ENCODE peak calls at places on chromosomes 5 and 9, in five cellular contexts. One of them, this sample, is unnamed.

GRCh38 chr9:12363439-12363838 is 329.7 kb upstream of the TYRP1 start:
- DNase-seq in CD4-positive, alpha-beta T cell: no peak
- DNase-seq in GM20000: no peak
- DNase-seq in endothelial cell: no peak
- DNase-seq in cardiac muscle cell: no peak
- DNase-seq in this sample: no peak

GRCh38 chr9:118533101-118533500 is 828.9 kb downstream of the TLR4 start:
- DNase-seq in GM20000: no peak
- DNase-seq in cardiac muscle cell: no peak
- DNase-seq in endothelial cell: no peak
- DNase-seq in CD4-positive, alpha-beta T cell: no peak
- DNase-seq in this sample: no peak

GRCh38 chr5:39475055-39475454 is 50.3 kb upstream of the DAB2 start:
- DNase-seq in endothelial cell: no peak
- DNase-seq in GM20000: no peak
- DNase-seq in CD4-positive, alpha-beta T cell: no peak
- DNase-seq in cardiac muscle cell: no peak
- DNase-seq in this sample: no peak

GRCh38 chr5:39518516-39518915 is 93.7 kb upstream of the DAB2 start:
- DNase-seq in CD4-positive, alpha-beta T cell: no peak
- DNase-seq in GM20000: no peak
- DNase-seq in cardiac muscle cell: no peak
- DNase-seq in endothelial cell: no peak
- DNase-seq in this sample: no peak

GRCh38 chr9:108476574-108476973 is 379.2 kb downstream of the ACTL7B start:
- DNase-seq in CD4-positive, alpha-beta T cell: no peak
- DNase-seq in cardiac muscle cell: no peak
- DNase-seq in GM20000: no peak
- DNase-seq in endothelial cell: no peak
- DNase-seq in this sample: no peak

GRCh38 chr9:98251554-98251953 is 3.9 kb downstream of the TBC1D2 start:
- DNase-seq in endothelial cell: no peak
- DNase-seq in cardiac muscle cell: no peak
- DNase-seq in CD4-positive, alpha-beta T cell: no peak
- DNase-seq in GM20000: no peak
- DNase-seq in this sample: no peak

GRCh38 chr9:134136117-134136996 is 475 bp downstream of the WDR5 start:
- DNase-seq in cardiac muscle cell: peak; percentile 62
- DNase-seq in endothelial cell: peak; percentile 21
- DNase-seq in CD4-positive, alpha-beta T cell: no peak
- DNase-seq in GM20000: peak; percentile 58
- DNase-seq in this sample: no peak

GRCh38 chr5:161077895-161078566 is 226.0 kb upstream of the ATP10B start:
- DNase-seq in endothelial cell: no peak
- DNase-seq in cardiac muscle cell: no peak
- DNase-seq in CD4-positive, alpha-beta T cell: no peak
- DNase-seq in GM20000: no peak
- DNase-seq in this sample: no peak

GRCh38 chr5:151081426-151082273 is 816 bp upstream of the TNIP1 start:
- DNase-seq in CD4-positive, alpha-beta T cell: no peak
- DNase-seq in cardiac muscle cell: peak; percentile 85
- DNase-seq in endothelial cell: no peak
- DNase-seq in GM20000: no peak
- DNase-seq in this sample: no peak

GRCh38 chr5:135494196-135494595 is 41.6 kb downstream of the NEUROG1 start:
- DNase-seq in CD4-positive, alpha-beta T cell: no peak
- DNase-seq in GM20000: no peak
- DNase-seq in cardiac muscle cell: no peak
- DNase-seq in endothelial cell: no peak
- DNase-seq in this sample: no peak

GRCh38 chr9:5557606-5558587 is 47.6 kb downstream of the PDCD1LG2 start:
- DNase-seq in endothelial cell: no peak
- DNase-seq in cardiac muscle cell: no peak
- DNase-seq in GM20000: peak; percentile 57
- DNase-seq in CD4-positive, alpha-beta T cell: peak; percentile 42
- DNase-seq in this sample: no peak

GRCh38 chr5:157265714-157266285 is at the start of gene CYFIP2:
- DNase-seq in endothelial cell: peak; percentile 78
- DNase-seq in GM20000: peak; percentile 94
- DNase-seq in cardiac muscle cell: peak; percentile 84
- DNase-seq in CD4-positive, alpha-beta T cell: peak; percentile 82
- DNase-seq in this sample: peak; percentile 58

GRCh38 chr5:181217805-181218065 is 5.3 kb upstream of the TRIM41 start:
- DNase-seq in endothelial cell: no peak
- DNase-seq in CD4-positive, alpha-beta T cell: peak; percentile 36
- DNase-seq in cardiac muscle cell: peak; percentile 21
- DNase-seq in GM20000: no peak
- DNase-seq in this sample: no peak

GRCh38 chr5:175652741-175653663 is 4.9 kb upstream of the HRH2 start:
- DNase-seq in cardiac muscle cell: no peak
- DNase-seq in endothelial cell: no peak
- DNase-seq in GM20000: no peak
- DNase-seq in CD4-positive, alpha-beta T cell: peak; percentile 52
- DNase-seq in this sample: no peak

GRCh38 chr9:135523521-135524129 is 2.4 kb downstream of the LCN1 start:
- DNase-seq in cardiac muscle cell: no peak
- DNase-seq in endothelial cell: no peak
- DNase-seq in GM20000: no peak
- DNase-seq in CD4-positive, alpha-beta T cell: no peak
- DNase-seq in this sample: peak; percentile 33

GRCh38 chr5:67194169-67194568 is 2.4 kb downstream of the CD180 start:
- DNase-seq in GM20000: no peak
- DNase-seq in cardiac muscle cell: no peak
- DNase-seq in endothelial cell: no peak
- DNase-seq in CD4-positive, alpha-beta T cell: no peak
- DNase-seq in this sample: no peak

GRCh38 chr9:125522328-125522725 is 184.7 kb downstream of the MAPKAP1 start:
- DNase-seq in cardiac muscle cell: no peak
- DNase-seq in GM20000: no peak
- DNase-seq in endothelial cell: no peak
- DNase-seq in CD4-positive, alpha-beta T cell: no peak
- DNase-seq in this sample: no peak

GRCh38 chr5:131635755-131636479 is 888 bp upstream of the RAPGEF6 start:
- DNase-seq in CD4-positive, alpha-beta T cell: no peak
- DNase-seq in cardiac muscle cell: peak; percentile 13
- DNase-seq in endothelial cell: no peak
- DNase-seq in GM20000: no peak
- DNase-seq in this sample: peak; percentile 30

GRCh38 chr9:105245720-105246161 is 1.3 kb downstream of the SLC44A1 start:
- DNase-seq in cardiac muscle cell: no peak
- DNase-seq in CD4-positive, alpha-beta T cell: no peak
- DNase-seq in GM20000: no peak
- DNase-seq in endothelial cell: no peak
- DNase-seq in this sample: no peak

GRCh38 chr9:105246656-105247162 is 2.3 kb downstream of the SLC44A1 start:
- DNase-seq in cardiac muscle cell: no peak
- DNase-seq in GM20000: no peak
- DNase-seq in endothelial cell: no peak
- DNase-seq in CD4-positive, alpha-beta T cell: no peak
- DNase-seq in this sample: no peak

GRCh38 chr9:105243935-105244273 is 547 bp upstream of the SLC44A1 start:
- DNase-seq in endothelial cell: no peak
- DNase-seq in CD4-positive, alpha-beta T cell: no peak
- DNase-seq in cardiac muscle cell: no peak
- DNase-seq in GM20000: no peak
- DNase-seq in this sample: no peak

GRCh38 chr9:105244274-105244995 is at the start of gene SLC44A1:
- DNase-seq in endothelial cell: peak; percentile 95
- DNase-seq in GM20000: peak; percentile 87
- DNase-seq in CD4-positive, alpha-beta T cell: peak; percentile 93
- DNase-seq in cardiac muscle cell: peak; percentile 97
- DNase-seq in this sample: peak; percentile 94

DNA sequence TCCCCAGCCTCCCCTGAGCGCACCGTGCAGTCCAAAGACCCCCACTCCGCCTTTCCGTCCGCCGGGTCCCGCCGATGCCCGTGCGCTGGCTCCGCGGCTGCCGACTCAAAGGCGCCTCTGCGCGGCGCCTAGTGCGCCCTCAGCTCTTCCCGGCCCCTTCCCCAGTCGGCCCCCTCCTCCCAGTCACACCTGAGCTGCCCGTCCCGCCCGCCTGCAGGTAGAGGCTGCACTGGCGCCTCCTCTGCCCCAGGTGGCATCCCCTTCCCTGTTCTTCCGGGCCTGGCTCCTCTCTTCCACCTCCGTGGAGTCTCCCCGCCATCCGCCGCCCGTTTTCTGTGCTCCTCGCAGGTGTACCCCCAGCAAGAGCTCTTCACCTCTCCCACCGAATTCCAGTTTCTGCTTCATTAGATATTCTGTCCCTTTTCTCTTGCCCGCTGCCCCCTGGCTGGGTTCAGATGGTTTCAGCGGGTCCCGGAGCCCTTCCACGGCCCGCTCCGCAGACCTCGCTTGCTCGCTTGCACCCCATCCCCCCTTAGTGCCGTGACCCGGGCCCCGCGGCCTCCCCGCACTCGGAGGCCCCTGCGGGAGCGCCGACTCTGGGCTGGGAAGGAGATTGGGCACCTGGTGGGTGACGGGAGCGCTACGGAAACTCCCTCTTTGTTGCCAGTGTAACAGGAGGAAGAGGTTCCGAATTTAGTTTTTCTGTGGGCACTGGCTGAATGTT is 707 bp downstream of the SLC44A1 start:
- DNase-seq in CD4-positive, alpha-beta T cell: peak; percentile 26
- DNase-seq in cardiac muscle cell: peak; percentile 64
- DNase-seq in endothelial cell: peak; percentile 36
- DNase-seq in GM20000: peak; percentile 48
- DNase-seq in this sample: peak; percentile 37
- TF ChIP-seq CTCF in CD4-positive, alpha-beta T cell: peak; percentile 34
- TF ChIP-seq CTCF in cardiac muscle cell: peak; percentile 15
- TF ChIP-seq CTCF in endothelial cell: no peak
- TF ChIP-seq CTCF in GM20000: no peak
- TF ChIP-seq CTCF in this sample: peak; percentile 22

GRCh38 chr5:7754997-7755596 is 95.8 kb downstream of the CFAP90 start:
- DNase-seq in endothelial cell: peak; percentile 85
- DNase-seq in CD4-positive, alpha-beta T cell: no peak
- DNase-seq in cardiac muscle cell: peak; percentile 80
- DNase-seq in GM20000: peak; percentile 65
- DNase-seq in this sample: peak; percentile 43
- TF ChIP-seq CTCF in endothelial cell: peak; percentile 86
- TF ChIP-seq CTCF in CD4-positive, alpha-beta T cell: no peak
- TF ChIP-seq CTCF in cardiac muscle cell: peak; percentile 73
- TF ChIP-seq CTCF in GM20000: peak; percentile 76
- TF ChIP-seq CTCF in this sample: peak; percentile 79

GRCh38 chr5:128475693-128476092 is 62.4 kb downstream of the FBN2 start:
- DNase-seq in cardiac muscle cell: no peak
- DNase-seq in GM20000: no peak
- DNase-seq in endothelial cell: no peak
- DNase-seq in CD4-positive, alpha-beta T cell: no peak
- DNase-seq in this sample: no peak

GRCh38 chr5:128472919-128473318 is 65.1 kb downstream of the FBN2 start:
- DNase-seq in CD4-positive, alpha-beta T cell: no peak
- DNase-seq in GM20000: no peak
- DNase-seq in endothelial cell: no peak
- DNase-seq in cardiac muscle cell: no peak
- DNase-seq in this sample: no peak

GRCh38 chr5:128469924-128470323 is 68.1 kb downstream of the FBN2 start:
- DNase-seq in CD4-positive, alpha-beta T cell: no peak
- DNase-seq in endothelial cell: no peak
- DNase-seq in cardiac muscle cell: no peak
- DNase-seq in GM20000: no peak
- DNase-seq in this sample: no peak

GRCh38 chr5:128472032-128472431 is 66.0 kb downstream of the FBN2 start:
- DNase-seq in CD4-positive, alpha-beta T cell: no peak
- DNase-seq in GM20000: no peak
- DNase-seq in cardiac muscle cell: no peak
- DNase-seq in endothelial cell: no peak
- DNase-seq in this sample: no peak

GRCh38 chr5:128470663-128471062 is 67.4 kb downstream of the FBN2 start:
- DNase-seq in endothelial cell: no peak
- DNase-seq in CD4-positive, alpha-beta T cell: no peak
- DNase-seq in GM20000: no peak
- DNase-seq in cardiac muscle cell: no peak
- DNase-seq in this sample: no peak
- TF ChIP-seq CTCF in endothelial cell: no peak
- TF ChIP-seq CTCF in CD4-positive, alpha-beta T cell: no peak
- TF ChIP-seq CTCF in GM20000: no peak
- TF ChIP-seq CTCF in cardiac muscle cell: no peak
- TF ChIP-seq CTCF in this sample: no peak

GRCh38 chr9:35665471-35665818 is 450 bp upstream of the ARHGEF39 start:
- DNase-seq in GM20000: no peak
- DNase-seq in cardiac muscle cell: no peak
- DNase-seq in CD4-positive, alpha-beta T cell: no peak
- DNase-seq in endothelial cell: no peak
- DNase-seq in this sample: no peak
- TF ChIP-seq CTCF in GM20000: no peak
- TF ChIP-seq CTCF in cardiac muscle cell: no peak
- TF ChIP-seq CTCF in CD4-positive, alpha-beta T cell: no peak
- TF ChIP-seq CTCF in endothelial cell: no peak
- TF ChIP-seq CTCF in this sample: no peak

GRCh38 chr5:26986985-26987384 is 51.4 kb downstream of the CDH9 start:
- DNase-seq in cardiac muscle cell: no peak
- DNase-seq in endothelial cell: no peak
- DNase-seq in GM20000: no peak
- DNase-seq in CD4-positive, alpha-beta T cell: no peak
- DNase-seq in this sample: no peak
- TF ChIP-seq CTCF in cardiac muscle cell: no peak
- TF ChIP-seq CTCF in endothelial cell: no peak
- TF ChIP-seq CTCF in GM20000: no peak
- TF ChIP-seq CTCF in CD4-positive, alpha-beta T cell: no peak
- TF ChIP-seq CTCF in this sample: no peak

DNA sequence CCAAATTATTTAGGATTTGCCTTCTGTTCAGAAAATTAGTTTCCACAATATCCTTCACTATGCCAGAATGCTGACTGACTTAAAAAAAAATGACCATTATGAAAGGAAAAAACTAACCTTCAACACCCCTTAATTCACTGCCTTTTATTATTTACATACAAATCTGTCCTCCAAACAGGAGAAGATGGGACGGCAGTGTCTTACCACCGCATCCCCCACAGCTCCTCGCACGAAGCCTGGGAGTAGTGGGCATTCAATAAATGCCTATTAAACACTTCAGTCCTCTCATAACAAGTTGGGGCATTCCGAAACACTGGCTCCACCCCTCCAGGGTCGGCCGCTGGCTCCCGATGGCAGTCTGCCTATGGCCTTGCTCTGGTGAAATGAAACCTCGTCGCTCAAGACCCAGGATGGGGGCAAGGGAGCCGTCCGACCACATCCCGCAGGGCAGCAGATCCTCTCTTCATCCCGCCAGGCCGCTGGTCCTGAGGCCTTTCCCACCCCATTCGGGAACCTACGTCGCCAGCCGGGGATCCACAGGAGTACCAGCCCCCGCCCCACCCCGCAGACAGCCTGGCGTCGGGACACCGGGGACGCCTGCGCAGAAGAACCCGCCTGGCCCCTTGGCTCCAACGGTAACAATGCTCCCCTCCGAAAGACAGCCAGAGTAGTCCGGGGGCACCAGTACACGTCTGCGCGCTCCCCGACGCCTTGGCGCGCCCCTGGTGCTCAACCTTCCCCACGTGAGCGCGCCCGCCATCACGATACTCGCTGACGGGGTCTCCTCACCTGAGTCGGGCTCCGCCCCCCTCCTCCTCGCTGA is 613 bp downstream of the ZBTB5 start:
- DNase-seq in cardiac muscle cell: peak; percentile 83
- DNase-seq in CD4-positive, alpha-beta T cell: peak; percentile 34
- DNase-seq in endothelial cell: no peak
- DNase-seq in GM20000: peak; percentile 43
- DNase-seq in this sample: peak; percentile 84
- TF ChIP-seq CTCF in cardiac muscle cell: no peak
- TF ChIP-seq CTCF in CD4-positive, alpha-beta T cell: no peak
- TF ChIP-seq CTCF in endothelial cell: no peak
- TF ChIP-seq CTCF in GM20000: no peak
- TF ChIP-seq CTCF in this sample: no peak

GRCh38 chr5:33184367-33184766 is 256.4 kb upstream of the TARS1 start:
- DNase-seq in GM20000: no peak
- DNase-seq in cardiac muscle cell: no peak
- DNase-seq in CD4-positive, alpha-beta T cell: no peak
- DNase-seq in endothelial cell: no peak
- DNase-seq in this sample: no peak

GRCh38 chr5:33180900-33181299 is 259.9 kb upstream of the TARS1 start:
- DNase-seq in endothelial cell: peak; percentile 6
- DNase-seq in GM20000: no peak
- DNase-seq in cardiac muscle cell: peak; percentile 15
- DNase-seq in CD4-positive, alpha-beta T cell: no peak
- DNase-seq in this sample: no peak
- TF ChIP-seq CTCF in endothelial cell: no peak
- TF ChIP-seq CTCF in GM20000: no peak
- TF ChIP-seq CTCF in cardiac muscle cell: peak; percentile 48
- TF ChIP-seq CTCF in CD4-positive, alpha-beta T cell: no peak
- TF ChIP-seq CTCF in this sample: no peak

This sample was measured in mesothelial cell of epicardium.